ENCODE peak calls at places on chromosomes 7 and 10, in eight cellular contexts. L is naive thymus-derived CD4-positive, alpha-beta T cell; A is PC-9; Y is esophagus squamous epithelium; U is adrenal gland; T is right atrium auricular region; S is ovary; D is pancreas. J is an unnamed sample. For H3K9me3 and H3K36me3, the result is how much of the 10 kb centered on the place peaks cover.

GRCh38 chr10:13346280-13346819 is 1.7 kb downstream of the SEPHS1 start:
- DNase-seq in L (no peak), A (no peak), Y (no peak), U (peak), T (no peak), S (peak), D (no peak), J (peak)

GRCh38 chr10:74881253-74881884 is 55.0 kb downstream of the KAT6B start:
- DNase-seq in L (no peak), A (no peak), Y (no peak), U (no peak), T (no peak), S (no peak), D (no peak), J (no peak)

GRCh38 chr10:103226011-103226410 is 19.7 kb upstream of the RPEL1 start:
- DNase-seq in L (no peak), A (no peak), Y (no peak), U (no peak), T (no peak), S (no peak), D (no peak), J (no peak)

GRCh38 chr10:125953778-125954385 is 57.5 kb downstream of the FANK1 start:
- DNase-seq in L (no peak), A (no peak), Y (no peak), U (no peak), T (no peak), S (no peak), D (no peak), J (no peak)

GRCh38 chr10:113221756-113222168 is 271.7 kb downstream of the TCF7L2 start:
- DNase-seq in L (no peak), A (no peak), Y (no peak), U (peak), T (no peak), S (no peak), D (no peak), J (no peak)

GRCh38 chr10:70296406-70296899 is 12.6 kb upstream of the NPFFR1 start:
- DNase-seq in L (no peak), A (peak), Y (no peak), U (peak), T (peak), S (peak), D (peak), J (peak)

GRCh38 chr10:49207936-49208482 is 19.8 kb upstream of the TMEM273 start:
- DNase-seq in L (no peak), A (no peak), Y (no peak), U (no peak), T (no peak), S (no peak), D (no peak), J (no peak)

GRCh38 chr10:7789390-7789789 is 1.4 kb downstream of the ATP5F1C start:
- DNase-seq in L (no peak), A (no peak), Y (no peak), U (no peak), T (no peak), S (no peak), D (no peak), J (peak)

GRCh38 chr7:22422831-22423615 is 66.1 kb upstream of the RAPGEF5 start:
- DNase-seq in L (no peak), A (no peak), Y (no peak), U (no peak), T (no peak), S (no peak), D (no peak), J (no peak)

GRCh38 chr7:15490261-15490660 is 71.6 kb downstream of the AGMO start:
- DNase-seq in L (no peak), A (no peak), Y (no peak), U (no peak), T (no peak), S (no peak), D (no peak), J (no peak)

GRCh38 chr7:99098824-99099498 is 44.9 kb downstream of the SMURF1 start:
- DNase-seq in L (no peak), A (peak), Y (no peak), U (no peak), T (no peak), S (no peak), D (no peak), J (no peak)

GRCh38 chr7:87316846-87317545 is 28.5 kb upstream of the CROT start:
- DNase-seq in L (no peak), A (peak), Y (no peak), U (no peak), T (no peak), S (no peak), D (no peak), J (no peak)

GRCh38 chr7:128084896-128085608 is 53.8 kb upstream of the LRRC4 start:
- DNase-seq in L (no peak), A (no peak), Y (no peak), U (peak), T (no peak), S (no peak), D (peak), J (peak)

GRCh38 chr10:117320050-117320665 is 55.1 kb downstream of the PDZD8 start:
- DNase-seq in L (no peak), A (no peak), Y (no peak), U (no peak), T (no peak), S (no peak), D (no peak), J (no peak)

GRCh38 chr10:117461766-117462423 is 80.7 kb upstream of the EMX2 start:
- DNase-seq in L (no peak), A (peak), Y (no peak), U (peak), T (peak), S (peak), D (no peak), J (no peak)

GRCh38 chr10:12772797-12773587 is 228.5 kb downstream of the CCDC3 start:
- DNase-seq in L (no peak), A (no peak), Y (no peak), U (no peak), T (no peak), S (no peak), D (no peak), J (no peak)

GRCh38 chr10:69733791-69734261 is 67.9 kb upstream of the COL13A1 start:
- DNase-seq in L (no peak), A (no peak), Y (no peak), U (no peak), T (no peak), S (no peak), D (no peak), J (no peak)

GRCh38 chr10:67471022-67471421 is 225.0 kb downstream of the CTNNA3 start:
- DNase-seq in L (no peak), A (no peak), Y (no peak), U (no peak), T (no peak), S (no peak), D (no peak), J (no peak)

GRCh38 chr10:89478085-89478738 is 57.2 kb downstream of the SLC16A12 start:
- DNase-seq in L (no peak), A (peak), Y (no peak), U (no peak), T (no peak), S (no peak), D (no peak), J (no peak)

GRCh38 chr10:118107541-118107940 is 60.8 kb upstream of the RAB11FIP2 start:
- DNase-seq in L (no peak), A (no peak), Y (no peak), U (no peak), T (no peak), S (no peak), D (no peak), J (no peak)

GRCh38 chr7:41977165-41977651 is 259.8 kb downstream of the GLI3 start:
- DNase-seq in L (no peak), A (peak), Y (no peak), U (peak), T (no peak), S (no peak), D (no peak), J (no peak)

GRCh38 chr10:79411546-79412495 is 33.6 kb downstream of the ZCCHC24 start:
- DNase-seq in L (no peak), A (no peak), Y (no peak), U (no peak), T (no peak), S (no peak), D (peak), J (peak)

GRCh38 chr10:98474628-98475027 is 27.9 kb upstream of the HPS1 start:
- DNase-seq in L (no peak), A (no peak), Y (no peak), U (no peak), T (no peak), S (no peak), D (no peak), J (no peak)

GRCh38 chr7:135160098-135160857 is 10.2 kb downstream of the CYREN start:
- DNase-seq in L (no peak), A (no peak), Y (no peak), U (no peak), T (no peak), S (no peak), D (no peak), J (peak)
- H3K9me3 ChIP-seq in L (under half), A (under half), Y (under half), U (under half), T (under half), S (under half), D (under half), J (under half)

GRCh38 chr10:3980139-3980538 is 195.1 kb upstream of the KLF6 start:
- DNase-seq in L (no peak), A (no peak), Y (no peak), U (no peak), T (no peak), S (no peak), D (no peak), J (no peak)
- H3K27ac ChIP-seq in L (no peak), A (no peak), Y (no peak), U (no peak), T (no peak), S (no peak), D (no peak), J (no peak)

GRCh38 chr10:6116806-6117205 is 28.0 kb downstream of the RBM17 start:
- DNase-seq in L (no peak), A (no peak), Y (no peak), U (no peak), T (no peak), S (no peak), D (no peak), J (no peak)
- H3K36me3 ChIP-seq in L (under half), A (under half), Y (under half), U (under half), T (under half), S (under half), D (under half), J (half or more)

GRCh38 chr10:81984428-81984827 is 109.4 kb downstream of the NRG3 start:
- DNase-seq in L (no peak), A (no peak), Y (no peak), U (no peak), T (no peak), S (no peak), D (no peak), J (no peak)
- H3K9me3 ChIP-seq in L (under half), A (under half), Y (under half), U (under half), T (under half), S (under half), D (under half), J (under half)

DNA sequence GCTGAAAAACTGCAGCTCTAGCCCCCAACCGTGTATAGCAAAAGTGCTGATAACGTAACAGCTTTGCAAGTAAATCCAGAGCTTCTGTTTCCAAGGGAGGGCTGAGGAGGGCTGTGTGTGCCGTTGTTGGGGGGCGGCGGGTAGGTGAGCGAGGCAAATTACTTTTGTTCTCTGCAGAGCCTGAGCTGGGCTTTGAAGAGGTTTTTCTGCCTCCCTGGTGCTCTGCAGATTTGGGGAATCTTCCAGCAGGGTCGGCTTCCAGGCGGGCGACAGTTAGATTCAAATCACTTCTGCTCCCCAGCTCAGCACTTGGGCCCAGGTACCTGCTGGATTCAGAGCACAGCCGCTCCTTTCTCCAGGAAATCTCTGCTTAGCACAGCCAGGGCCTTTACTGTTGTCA is 442.3 kb downstream of the TYW1 start:
- DNase-seq in L (no peak), A (no peak), Y (no peak), U (no peak), T (no peak), S (no peak), D (no peak), J (no peak)
- H3K27ac ChIP-seq in L (no peak), A (no peak), Y (no peak), U (no peak), T (no peak), S (no peak), D (no peak), J (no peak)

DNA sequence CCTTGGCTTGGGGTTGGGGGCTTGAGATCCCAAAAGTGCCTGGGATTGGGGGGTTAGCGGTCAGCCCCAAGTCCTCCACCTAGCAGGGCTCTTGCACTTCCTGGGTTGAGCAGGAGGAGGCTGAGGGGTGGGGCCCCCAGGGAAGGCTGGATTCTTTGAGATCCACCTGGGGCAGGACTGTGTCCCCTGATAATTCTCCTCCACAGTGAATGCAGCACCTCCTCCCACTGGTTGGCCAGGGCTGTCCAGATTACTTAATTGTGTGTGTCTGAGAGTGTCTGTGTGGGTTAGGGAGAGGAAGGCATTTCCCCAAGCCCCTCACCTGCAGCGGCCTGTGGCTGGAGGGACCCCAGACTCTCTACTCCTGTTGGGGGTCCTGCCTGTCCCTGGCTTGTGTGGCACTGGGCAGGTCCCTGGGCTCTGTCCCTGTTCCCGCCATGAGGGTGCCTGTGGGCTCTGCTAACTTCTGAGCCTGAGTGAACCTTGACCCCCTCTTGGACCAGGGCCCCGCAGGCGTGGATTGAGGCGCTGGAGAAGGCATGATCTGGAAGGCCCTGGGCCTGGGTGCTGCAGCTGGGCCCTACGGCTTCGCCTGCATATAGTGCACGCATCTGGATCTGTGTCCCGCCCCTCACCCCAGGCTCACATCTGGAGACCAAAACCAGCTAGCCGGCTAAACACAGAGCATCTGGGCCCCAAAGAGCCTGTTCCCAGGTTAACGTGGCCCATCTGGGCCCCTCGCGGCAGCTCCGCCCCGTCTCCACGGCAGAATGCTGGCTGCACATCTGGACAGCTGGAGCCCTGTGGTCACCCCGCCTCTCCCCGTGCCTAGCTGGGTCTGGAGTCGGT is 10.4 kb downstream of the TMEM270 start:
- DNase-seq in L (no peak), A (no peak), Y (no peak), U (no peak), T (no peak), S (no peak), D (peak), J (no peak)
- H3K36me3 ChIP-seq in L (under half), A (under half), Y (under half), U (under half), T (under half), S (under half), D (under half), J (under half)

DNA sequence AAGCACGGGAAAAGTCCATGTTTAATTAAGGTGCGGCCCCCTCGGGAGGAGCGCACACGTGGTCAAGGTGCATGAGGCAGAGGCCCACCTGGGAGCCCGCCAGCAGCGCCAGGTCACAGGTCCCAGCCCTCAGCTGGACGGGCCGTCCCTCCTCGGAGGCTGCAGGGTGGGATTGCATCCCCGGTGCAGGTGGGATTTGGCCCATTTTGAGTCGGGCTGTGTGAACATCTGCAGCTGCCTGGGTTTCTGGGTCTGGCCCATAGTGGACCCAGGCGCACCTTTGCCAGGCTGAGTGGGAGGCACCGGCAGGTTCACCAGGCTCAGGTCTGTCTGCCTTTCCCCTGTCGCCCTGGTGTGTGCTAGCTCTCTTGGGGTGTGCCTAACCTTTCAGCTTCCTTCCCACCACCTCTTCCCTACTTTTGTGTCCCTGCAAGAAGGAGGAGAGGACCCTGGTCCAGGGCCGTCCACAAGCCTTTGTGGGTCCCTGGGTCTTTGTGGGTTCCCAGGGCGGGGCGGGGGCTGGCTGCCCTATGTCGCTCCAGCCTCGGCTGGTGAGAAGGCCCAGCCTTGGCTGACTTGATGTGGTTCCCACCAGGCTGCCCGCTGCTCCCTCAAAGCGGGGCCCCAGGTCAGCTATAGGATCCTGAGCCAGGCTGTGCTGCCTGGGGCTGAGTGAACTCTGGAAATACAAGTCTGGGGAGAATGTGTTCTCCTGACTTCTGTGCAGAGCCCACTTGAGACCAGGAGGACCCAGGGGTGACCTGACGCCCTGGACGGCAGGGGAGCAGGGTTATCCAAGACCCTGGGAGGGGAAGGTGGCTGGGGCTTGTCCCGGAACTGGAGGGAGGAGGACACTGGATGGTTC is 186.7 kb upstream of the SHH start:
- DNase-seq in L (no peak), A (no peak), Y (no peak), U (peak), T (peak), S (no peak), D (peak), J (no peak)
- H3K9me3 ChIP-seq in L (under half), A (under half), Y (under half), U (under half), T (under half), S (under half), D (under half), J (under half)

DNA sequence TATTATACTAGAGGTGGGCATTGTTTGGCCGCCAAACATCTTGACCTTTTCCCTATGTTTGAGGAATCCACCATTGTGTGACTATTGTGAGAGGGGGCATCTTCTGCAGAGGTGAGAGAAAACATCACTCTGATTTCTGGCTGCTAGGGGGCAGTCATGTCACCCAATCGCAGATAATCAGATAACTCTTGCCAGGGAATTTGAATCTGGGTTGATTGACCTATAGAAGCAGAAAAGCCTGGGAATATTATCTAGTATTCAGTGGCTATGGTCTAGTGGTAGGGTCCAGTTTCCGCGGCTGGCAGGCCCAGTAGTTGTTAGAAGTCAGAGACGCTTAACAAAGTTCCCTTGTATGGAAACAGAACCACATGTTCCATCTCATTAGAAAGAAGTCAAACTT is 808.5 kb downstream of the PHTF2 start:
- DNase-seq in L (no peak), A (no peak), Y (no peak), U (no peak), T (no peak), S (no peak), D (no peak), J (no peak)
- H3K27ac ChIP-seq in L (no peak), A (no peak), Y (no peak), U (no peak), T (no peak), S (no peak), D (no peak), J (no peak)

DNA sequence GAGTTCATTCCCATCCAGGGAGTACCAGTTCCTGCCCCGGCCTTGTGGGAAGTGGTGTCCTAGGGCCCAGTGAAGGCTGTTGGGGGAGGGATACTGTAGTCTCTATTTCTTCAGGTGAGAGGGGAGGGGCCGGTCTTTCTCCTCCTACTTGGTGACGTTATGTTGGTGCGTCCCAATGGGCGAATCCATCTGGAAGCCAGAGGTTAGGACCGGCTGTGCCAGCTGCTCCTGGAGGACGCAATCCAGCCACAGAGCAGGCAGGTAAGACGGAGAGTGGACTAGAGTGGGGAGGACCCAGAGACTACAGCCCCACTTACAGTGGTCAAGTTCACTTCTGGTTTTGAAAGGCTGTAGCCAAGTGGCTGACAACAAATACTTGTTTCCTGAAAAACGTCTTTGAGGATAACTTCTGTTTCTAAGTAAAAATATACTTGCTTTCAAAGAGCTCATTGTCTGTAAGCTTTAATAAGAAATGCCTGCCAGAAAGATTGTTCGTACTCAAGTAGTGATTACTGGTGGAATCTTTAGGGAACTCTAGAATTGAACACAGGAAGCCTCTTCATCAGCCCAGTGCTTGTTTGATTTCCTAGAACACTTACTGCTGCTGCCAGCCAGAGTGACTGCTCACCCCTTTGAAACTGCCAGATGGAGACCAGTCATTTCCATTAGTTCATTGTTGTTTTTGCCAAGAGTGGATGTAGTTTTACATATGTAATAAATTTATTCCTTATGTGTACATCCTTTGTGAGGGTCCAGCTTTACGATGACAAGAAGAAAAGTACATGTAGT is 25.4 kb downstream of the RBM33 start:
- DNase-seq in L (no peak), A (no peak), Y (no peak), U (no peak), T (no peak), S (no peak), D (no peak), J (no peak)
- H3K36me3 ChIP-seq in L (under half), A (under half), Y (under half), U (under half), T (under half), S (under half), D (under half), J (under half)